ENCODE peak calls at places on chromosome 19, in seven cellular contexts. J, B, T, S, W, X and H are unnamed samples.

GRCh38 chr19:48784527-48784926 is 26.3 kb downstream of the BCAT2 start:
- DNase-seq in J (no peak), B (no peak), T (no peak), S (no peak), W (no peak), X (no peak), H (no peak)

GRCh38 chr19:2164020-2164988 is 571 bp downstream of the DOT1L start:
- DNase-seq in J (no peak), B (no peak), T (peak), S (peak), W (no peak), X (no peak), H (peak)

GRCh38 chr19:53903055-53903680 is 5.9 kb upstream of the CACNG7 start:
- DNase-seq in J (peak), B (peak), T (peak), S (peak), W (peak), X (no peak), H (peak)

GRCh38 chr19:1082165-1082927 is 12.8 kb downstream of the POLR2E start:
- DNase-seq in J (peak), B (peak), T (no peak), S (peak), W (no peak), X (peak), H (peak)

GRCh38 chr19:14507704-14508246 is 10.4 kb downstream of the DNAJB1 start:
- DNase-seq in J (no peak), B (no peak), T (peak), S (no peak), W (peak), X (no peak), H (peak)

GRCh38 chr19:8240274-8241229 is 31.4 kb downstream of the CERS4 start:
- DNase-seq in J (peak), B (peak), T (peak), S (peak), W (peak), X (peak), H (peak)

GRCh38 chr19:18027151-18027550 is 19.2 kb downstream of the ARRDC2 start:
- DNase-seq in J (no peak), B (no peak), T (no peak), S (no peak), W (no peak), X (no peak), H (no peak)

GRCh38 chr19:44587863-44588752 is 25.3 kb upstream of the IGSF23 start:
- DNase-seq in J (no peak), B (no peak), T (peak), S (peak), W (peak), X (no peak), H (peak)

GRCh38 chr19:55027472-55028337 is 10.4 kb downstream of the GP6 start:
- DNase-seq in J (no peak), B (no peak), T (no peak), S (no peak), W (no peak), X (no peak), H (peak)

GRCh38 chr19:4800591-4801081 is 9.1 kb downstream of the FEM1A start:
- DNase-seq in J (no peak), B (no peak), T (no peak), S (no peak), W (no peak), X (no peak), H (peak)

GRCh38 chr19:50822661-50823208 is 852 bp downstream of the KLK1 start:
- DNase-seq in J (no peak), B (no peak), T (no peak), S (no peak), W (no peak), X (no peak), H (no peak)

GRCh38 chr19:37513397-37513796 is 6.7 kb downstream of the ZNF793 start:
- DNase-seq in J (no peak), B (no peak), T (no peak), S (no peak), W (no peak), X (no peak), H (no peak)

GRCh38 chr19:46426506-46427162 is 2.1 kb downstream of the PNMA8C start:
- DNase-seq in J (peak), B (peak), T (peak), S (peak), W (peak), X (no peak), H (peak)

GRCh38 chr19:6779204-6779603 is 6.7 kb downstream of the VAV1 start:
- DNase-seq in J (no peak), B (no peak), T (no peak), S (no peak), W (no peak), X (no peak), H (no peak)

GRCh38 chr19:54041969-54042606 is 21.6 kb downstream of the VSTM1 start:
- DNase-seq in J (no peak), B (peak), T (no peak), S (peak), W (no peak), X (no peak), H (no peak)

GRCh38 chr19:29171525-29171924 is 41.4 kb downstream of the UQCRFS1 start:
- DNase-seq in J (no peak), B (no peak), T (no peak), S (no peak), W (no peak), X (no peak), H (no peak)

GRCh38 chr19:2050349-2050990 is 574 bp downstream of the MKNK2 start:
- DNase-seq in J (no peak), B (no peak), T (no peak), S (no peak), W (no peak), X (no peak), H (no peak)

GRCh38 chr19:11699931-11700794 is 38.6 kb downstream of the ZNF823 start:
- DNase-seq in J (no peak), B (no peak), T (peak), S (peak), W (peak), X (no peak), H (peak)

GRCh38 chr19:7366701-7367420 is 18.1 kb downstream of the ARHGEF18 start:
- DNase-seq in J (no peak), B (no peak), T (peak), S (peak), W (peak), X (no peak), H (peak)

GRCh38 chr19:30696514-30696913 is 324.3 kb downstream of the ZNF536 start:
- DNase-seq in J (no peak), B (peak), T (no peak), S (peak), W (peak), X (peak), H (peak)

GRCh38 chr19:51691122-51692064 is 1.7 kb upstream of the SPACA6 start:
- DNase-seq in J (no peak), B (no peak), T (peak), S (peak), W (peak), X (no peak), H (no peak)

GRCh38 chr19:5961969-5962945 is 15.7 kb downstream of the RANBP3 start:
- DNase-seq in J (no peak), B (no peak), T (peak), S (no peak), W (peak), X (no peak), H (peak)

GRCh38 chr19:7505682-7506384 is 10.1 kb upstream of the ZNF358 start:
- DNase-seq in J (no peak), B (no peak), T (peak), S (peak), W (no peak), X (no peak), H (peak)

GRCh38 chr19:30416375-30416774 is 44.2 kb downstream of the ZNF536 start:
- DNase-seq in J (no peak), B (no peak), T (no peak), S (no peak), W (no peak), X (no peak), H (no peak)

GRCh38 chr19:14139944-14140343 is 3.6 kb upstream of the ASF1B start:
- DNase-seq in J (no peak), B (no peak), T (peak), S (no peak), W (no peak), X (no peak), H (peak)

GRCh38 chr19:49502866-49503581 is 6.8 kb downstream of the RPS11 start:
- DNase-seq in J (no peak), B (peak), T (peak), S (no peak), W (peak), X (no peak), H (peak)

GRCh38 chr19:1935484-1936208 is 5.3 kb upstream of the CSNK1G2 start:
- DNase-seq in J (no peak), B (no peak), T (peak), S (peak), W (peak), X (no peak), H (peak)

GRCh38 chr19:926595-927043 is 784 bp downstream of the ARID3A start:
- DNase-seq in J (no peak), B (no peak), T (peak), S (peak), W (no peak), X (no peak), H (peak)

DNA sequence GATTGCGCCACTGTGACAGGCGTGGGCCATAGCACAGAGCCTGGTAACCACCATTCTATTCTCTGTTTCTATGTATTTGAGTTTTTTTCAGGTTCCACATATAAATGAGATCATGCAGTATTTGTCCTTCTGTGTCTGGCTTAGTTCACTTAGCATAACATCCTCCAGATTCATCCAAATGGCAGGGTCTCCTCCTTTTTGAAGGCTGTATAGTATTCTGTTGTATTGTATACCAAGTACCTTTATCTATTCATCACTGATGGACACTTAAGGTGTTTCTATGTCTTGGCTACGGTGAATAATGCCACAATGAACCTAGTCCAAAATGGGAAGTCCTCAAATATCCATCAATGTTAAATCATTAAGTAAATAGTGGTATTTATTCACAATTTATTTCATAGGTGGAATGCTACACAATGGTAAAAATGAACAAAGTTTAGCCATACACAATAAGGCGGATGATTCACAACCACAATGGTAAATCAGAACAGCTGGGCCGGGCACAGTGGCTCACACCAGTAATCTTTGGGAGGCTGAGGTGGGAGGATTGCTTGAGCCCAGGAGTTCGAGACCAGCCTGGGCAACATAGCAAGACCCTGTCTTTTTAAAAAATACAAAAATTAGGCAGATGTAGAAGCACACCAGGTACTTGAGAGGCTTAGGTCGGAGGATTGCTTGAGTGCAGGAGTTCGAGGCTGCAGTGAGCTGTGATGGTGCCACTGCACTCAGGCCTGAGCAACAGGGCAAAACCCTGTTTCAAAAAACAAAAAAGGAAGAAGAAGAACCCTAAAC is 8.4 kb upstream of the GRAMD1A start:
- DNase-seq in J (no peak), B (no peak), T (no peak), S (no peak), W (no peak), X (no peak), H (no peak)
- H2BK120ac ChIP-seq in J (no peak), B (no peak), T (no peak), S (no peak), W (no peak), X (no peak), H (no peak)

GRCh38 chr19:10113964-10114650 is 2.6 kb downstream of the P2RY11 start:
- DNase-seq in J (no peak), B (no peak), T (no peak), S (peak), W (no peak), X (no peak), H (no peak)
- H3K23ac ChIP-seq in J (peak), B (no peak), T (no peak), S (no peak), W (no peak), X (no peak), H (no peak)

DNA sequence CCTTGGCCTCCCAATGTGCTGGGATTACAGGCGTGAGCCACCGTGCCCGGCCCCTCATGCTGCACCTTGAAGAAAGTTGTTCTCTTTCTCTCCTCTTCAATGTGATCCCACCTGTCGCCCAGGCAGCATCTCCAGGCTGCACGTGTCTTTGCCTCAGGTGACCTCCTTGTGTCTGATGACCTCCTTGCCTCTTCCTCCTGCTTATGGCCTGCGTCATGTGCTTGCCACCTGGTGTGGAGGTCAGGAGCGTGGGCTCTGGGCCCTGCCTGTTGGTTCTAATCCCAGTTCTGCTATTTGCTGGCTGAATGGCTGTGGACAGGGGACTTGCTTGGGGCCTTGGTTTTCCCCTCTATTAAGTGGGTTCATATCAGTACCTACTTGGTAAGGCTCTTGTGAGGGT is 6.3 kb downstream of the BICRA start:
- DNase-seq in J (no peak), B (no peak), T (no peak), S (no peak), W (no peak), X (no peak), H (no peak)
- H2BK120ac ChIP-seq in J (peak), B (no peak), T (no peak), S (no peak), W (no peak), X (no peak), H (no peak)

GRCh38 chr19:19043881-19044280 is 10.5 kb downstream of the ARMC6 start:
- DNase-seq in J (no peak), B (no peak), T (no peak), S (no peak), W (no peak), X (no peak), H (no peak)
- H3K23ac ChIP-seq in J (no peak), B (no peak), T (no peak), S (no peak), W (no peak), X (no peak), H (no peak)